ENCODE peak calls at places on chromosomes 4 and X, in six cellular contexts. D is astrocyte, V is MM.1S, O is body of pancreas, T is MG63, B is pancreas. K is an unnamed sample. For H3K36me3 and H3K27me3, the result is how much of the 10 kb centered on the place peaks cover.

GRCh38 chr4:142463195-142463594 is 382.9 kb downstream of the INPP4B start:
- DNase-seq in V (no peak), D (peak), T (no peak), B (no peak), O (no peak), K (no peak)

GRCh38 chr4:182192511-182193181 is 50.6 kb upstream of the TENM3 start:
- DNase-seq in O (no peak), V (no peak), D (peak), T (no peak), B (no peak), K (no peak)

GRCh38 chr4:11130195-11130975 is 298.3 kb downstream of the HS3ST1 start:
- DNase-seq in B (no peak), O (no peak), D (peak), T (peak), V (peak), K (no peak)

GRCh38 chrX:10952619-10953018 is 158.5 kb upstream of the HCCS start:
- DNase-seq in V (no peak), O (no peak), B (no peak), T (no peak), D (no peak), K (no peak)

GRCh38 chr4:8050555-8051206 is 107.9 kb downstream of the ABLIM2 start:
- DNase-seq in D (peak), B (peak), O (peak), T (no peak), V (no peak), K (no peak)

GRCh38 chrX:149487292-149487691 is 17.8 kb downstream of the IDS start:
- DNase-seq in O (no peak), D (no peak), B (no peak), T (no peak), V (no peak), K (no peak)

GRCh38 chrX:48493890-48494364 is 14.9 kb upstream of the PORCN start:
- DNase-seq in T (no peak), V (peak), O (peak), B (no peak), D (no peak), K (no peak)

GRCh38 chrX:43949669-43950068 is 23.5 kb downstream of the NDP start:
- DNase-seq in B (no peak), D (no peak), V (no peak), T (no peak), O (peak), K (no peak)

GRCh38 chrX:22135171-22135711 is 103.1 kb downstream of the PHEX start:
- DNase-seq in T (peak), V (peak), B (no peak), O (peak), D (peak), K (no peak)

GRCh38 chrX:10381218-10381617 is 224.4 kb downstream of the CLCN4 start:
- DNase-seq in V (no peak), T (no peak), B (no peak), D (no peak), O (no peak), K (no peak)

GRCh38 chr4:26204911-26205368 is 115.9 kb upstream of the RBPJ start:
- DNase-seq in B (peak), V (no peak), D (no peak), O (peak), T (peak), K (no peak)

GRCh38 chr4:3704669-3705068 is 61.5 kb upstream of the ADRA2C start:
- DNase-seq in D (no peak), V (no peak), T (no peak), O (no peak), B (no peak), K (no peak)

GRCh38 chr4:129167640-129168260 is 71.8 kb downstream of the C4orf33 start:
- DNase-seq in T (no peak), V (no peak), B (peak), D (no peak), O (peak), K (no peak)

GRCh38 chr4:114052227-114052626 is 72.8 kb upstream of the ARSJ start:
- DNase-seq in B (no peak), D (no peak), O (no peak), V (no peak), T (no peak), K (no peak)

GRCh38 chr4:76729460-76729859 is 168.5 kb downstream of the SOWAHB start:
- DNase-seq in T (no peak), V (no peak), O (no peak), D (no peak), B (no peak), K (no peak)

GRCh38 chrX:115260330-115260729 is 26.4 kb upstream of the LRCH2 start:
- DNase-seq in O (no peak), D (peak), T (no peak), B (no peak), V (no peak), K (no peak)

GRCh38 chrX:16524327-16524726 is 125.6 kb upstream of the S100G start:
- DNase-seq in V (no peak), D (no peak), T (no peak), O (no peak), B (no peak), K (no peak)

GRCh38 chrX:10636337-10636736 is 16.0 kb upstream of the MID1 start:
- DNase-seq in V (no peak), T (peak), B (no peak), D (no peak), O (peak), K (no peak)

GRCh38 chr4:53005808-53006207 is 143.7 kb downstream of the RASL11B start:
- DNase-seq in B (no peak), O (no peak), T (no peak), V (no peak), D (no peak), K (no peak)

GRCh38 chr4:123505077-123505456 is 108.5 kb downstream of the SPRY1 start:
- DNase-seq in B (no peak), O (peak), T (no peak), V (no peak), D (peak), K (no peak)

GRCh38 chrX:103791826-103792458 is 15.3 kb downstream of the PLP1 start:
- DNase-seq in D (peak), T (no peak), V (no peak), B (no peak), O (no peak), K (no peak)

GRCh38 chr4:129583868-129584267 is 487.9 kb downstream of the C4orf33 start:
- DNase-seq in B (no peak), D (no peak), V (no peak), O (peak), T (no peak), K (no peak)

GRCh38 chrX:107674480-107675364 is 46.4 kb downstream of the PRPS1 start:
- DNase-seq in O (peak), D (peak), T (no peak), B (no peak), V (peak), K (no peak)

GRCh38 chr4:93825551-93826216 is 2.9 kb upstream of the ATOH1 start:
- DNase-seq in T (no peak), O (no peak), D (no peak), B (no peak), V (no peak), K (no peak)

GRCh38 chr4:76363556-76364290 is 57.2 kb downstream of the STBD1 start:
- DNase-seq in B (no peak), D (peak), V (no peak), T (no peak), O (no peak), K (no peak)

GRCh38 chrX:40573763-40574162 is 7.0 kb upstream of the ATP6AP2 start:
- DNase-seq in D (no peak), B (no peak), T (no peak), O (peak), V (peak), K (no peak)

GRCh38 chr4:48380583-48381167 is 39.3 kb downstream of the SLAIN2 start:
- DNase-seq in O (no peak), T (no peak), B (no peak), D (no peak), V (no peak), K (no peak)

GRCh38 chrX:39115166-39115565 is 313.9 kb downstream of the MID1IP1 start:
- DNase-seq in T (no peak), D (no peak), O (no peak), V (no peak), B (no peak), K (no peak)

GRCh38 chr4:119025440-119025839 is 110.2 kb upstream of the MYOZ2 start:
- DNase-seq in B (no peak), O (peak), T (peak), D (peak), V (no peak), K (no peak)

GRCh38 chr4:182276214-182277109 is 33.3 kb downstream of the TENM3 start:
- DNase-seq in O (no peak), V (no peak), B (no peak), T (no peak), D (no peak), K (no peak)

GRCh38 chrX:13939741-13940597 is 89.7 kb downstream of the GEMIN8 start:
- DNase-seq in T (no peak), O (no peak), V (no peak), B (no peak), D (no peak), K (no peak)

GRCh38 chr4:163554870-163555465 is 60.5 kb downstream of the TMA16 start:
- DNase-seq in O (no peak), T (no peak), D (no peak), V (peak), B (no peak), K (no peak)

GRCh38 chrX:107729558-107730297 is 45.9 kb downstream of the TSC22D3 start:
- DNase-seq in B (no peak), O (peak), T (no peak), V (no peak), D (no peak), K (no peak)

GRCh38 chrX:96685205-96686099 is 810 bp downstream of the DIAPH2 start:
- DNase-seq in B (peak), T (peak), D (peak), V (peak), O (peak), K (no peak)

GRCh38 chr4:186948361-186949291 is 225.0 kb upstream of the FAT1 start:
- DNase-seq in O (peak), T (no peak), V (no peak), D (peak), B (peak), K (peak)

DNA sequence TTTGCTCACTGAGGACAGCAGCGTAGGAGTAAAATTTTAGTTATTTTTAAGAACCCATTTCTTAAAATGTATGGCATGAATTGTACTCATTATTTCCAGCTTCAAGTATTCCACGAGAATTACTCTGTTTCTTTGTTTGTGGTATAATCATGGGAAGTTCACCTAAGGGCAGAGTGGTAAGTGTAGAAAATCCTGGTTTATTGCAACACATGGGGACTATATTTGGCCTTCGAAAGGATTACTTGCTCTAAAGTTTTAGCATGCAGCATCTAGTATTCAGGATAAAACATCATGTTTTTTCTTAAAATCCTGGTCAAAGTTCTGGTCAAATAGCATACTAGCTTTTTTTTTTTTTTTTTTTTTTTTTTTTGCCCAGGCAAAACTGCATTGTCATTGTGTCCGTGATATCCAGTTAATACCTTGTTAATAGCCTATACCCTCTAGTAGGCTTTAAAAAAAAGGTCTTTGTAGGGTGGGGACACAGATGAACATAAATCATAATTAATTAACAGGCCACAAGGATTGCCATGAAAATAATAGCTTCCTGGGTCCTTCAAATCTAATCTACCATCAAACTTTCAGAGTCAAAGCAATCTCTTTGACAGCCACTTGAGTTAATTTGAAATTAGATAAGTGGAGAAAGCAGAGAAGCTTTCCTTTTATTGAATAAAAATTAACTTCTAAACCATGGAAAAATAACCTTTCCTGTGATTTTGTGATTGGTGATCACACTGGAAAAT is 44.6 kb upstream of the VEGFC start:
- DNase-seq in V (no peak), D (no peak), O (no peak), B (no peak), T (no peak), K (no peak)
- H3K36me3 ChIP-seq in V (under half), D (under half), O (under half), B (under half), T (under half), K (under half)

GRCh38 chr4:41881931-41882621 is 53.2 kb upstream of the TMEM33 start:
- DNase-seq in T (no peak), V (peak), O (no peak), B (no peak), D (no peak), K (no peak)

GRCh38 chr4:41880840-41881831 is 54.1 kb upstream of the TMEM33 start:
- DNase-seq in T (no peak), V (no peak), D (no peak), B (no peak), O (no peak), K (no peak)

GRCh38 chr4:41878991-41879491 is 56.2 kb upstream of the TMEM33 start:
- DNase-seq in D (no peak), B (no peak), V (no peak), O (no peak), T (no peak), K (no peak)

GRCh38 chr4:41879552-41879951 is 55.7 kb upstream of the TMEM33 start:
- DNase-seq in D (no peak), T (no peak), V (no peak), B (no peak), O (no peak), K (no peak)

DNA sequence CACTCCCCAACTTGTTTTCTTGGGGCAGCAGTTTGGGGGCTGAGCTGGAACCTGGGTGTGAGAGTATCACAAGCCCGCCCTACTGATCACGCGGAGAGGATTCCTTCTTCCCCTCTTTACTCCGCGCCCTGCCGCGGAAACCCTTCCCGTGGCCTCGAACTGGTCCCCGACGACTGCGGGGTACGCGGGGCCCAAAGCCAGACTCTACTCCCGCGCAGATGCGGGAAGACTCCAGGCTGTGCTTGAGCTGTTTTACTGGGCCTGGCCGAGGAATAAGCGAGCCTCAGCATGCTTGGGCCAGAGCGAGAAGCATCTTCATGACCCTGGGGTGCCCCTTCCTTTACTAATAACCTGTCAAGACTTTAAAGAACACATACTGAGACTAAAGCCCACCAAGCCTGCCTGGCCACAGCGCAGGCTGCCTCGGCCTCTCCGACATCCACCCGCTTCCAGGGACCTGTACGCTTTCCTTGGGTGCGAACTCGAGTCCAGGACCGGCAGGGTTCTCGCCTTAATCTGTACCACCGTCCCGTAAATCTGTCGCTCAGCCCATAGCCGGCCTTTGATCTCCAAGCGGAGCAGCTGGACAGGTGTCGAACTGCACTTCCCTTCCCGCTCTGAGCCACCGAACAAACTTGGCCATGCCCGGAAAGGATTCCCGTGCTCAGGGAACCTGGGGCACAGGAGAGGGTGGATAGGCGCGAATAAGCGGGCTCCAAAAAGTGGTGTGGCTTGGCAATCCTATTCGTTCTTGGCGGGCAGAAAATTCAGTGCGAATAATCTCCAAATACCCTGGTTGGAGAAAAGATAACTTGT is 55.0 kb upstream of the TMEM33 start:
- DNase-seq in D (no peak), T (no peak), B (no peak), V (no peak), O (no peak), K (no peak)
- H3K27me3 ChIP-seq in D (half or more), T (under half), B (under half), V (under half), O (under half), K (under half)

GRCh38 chr4:73142995-73143547 is 73.6 kb upstream of the COX18 start:
- DNase-seq in O (no peak), T (no peak), B (no peak), V (peak), D (no peak), K (no peak)
- H3K36me3 ChIP-seq in O (half or more), T (half or more), B (half or more), V (under half), D (half or more), K (under half)

GRCh38 chrX:74321191-74321590 is 17.2 kb downstream of the ZCCHC13 start:
- DNase-seq in V (no peak), T (no peak), B (no peak), D (no peak), O (no peak), K (no peak)

DNA sequence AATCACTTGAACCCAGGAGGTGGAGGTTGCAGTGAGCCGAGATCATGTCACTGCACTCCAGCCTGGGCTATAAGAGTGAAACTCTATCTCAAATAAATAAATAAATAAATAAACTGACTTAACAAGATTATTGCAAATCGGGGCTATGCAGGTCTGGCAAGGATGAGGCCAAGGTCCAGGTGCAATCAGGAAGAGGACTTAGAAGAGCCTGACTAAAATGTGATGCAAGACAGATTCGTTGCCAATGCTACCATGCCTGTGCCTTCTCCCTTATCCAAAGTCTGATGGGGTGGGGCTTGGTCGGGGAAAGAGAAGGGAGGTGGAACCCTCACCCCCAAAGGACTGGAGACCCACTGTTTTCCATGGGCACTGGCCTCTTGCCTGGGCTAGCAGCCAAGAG is 14.7 kb downstream of the ZCCHC13 start:
- DNase-seq in V (no peak), T (no peak), B (no peak), O (no peak), D (no peak), K (no peak)
- H3K27me3 ChIP-seq in V (under half), T (under half), B (under half), O (under half), D (under half), K (under half)

GRCh38 chr4:55407764-55408163 is 12.0 kb downstream of the TMEM165 start:
- DNase-seq in V (no peak), O (peak), T (no peak), D (no peak), B (no peak), K (no peak)
- H3K36me3 ChIP-seq in V (under half), O (under half), T (under half), D (under half), B (under half), K (under half)

DNA sequence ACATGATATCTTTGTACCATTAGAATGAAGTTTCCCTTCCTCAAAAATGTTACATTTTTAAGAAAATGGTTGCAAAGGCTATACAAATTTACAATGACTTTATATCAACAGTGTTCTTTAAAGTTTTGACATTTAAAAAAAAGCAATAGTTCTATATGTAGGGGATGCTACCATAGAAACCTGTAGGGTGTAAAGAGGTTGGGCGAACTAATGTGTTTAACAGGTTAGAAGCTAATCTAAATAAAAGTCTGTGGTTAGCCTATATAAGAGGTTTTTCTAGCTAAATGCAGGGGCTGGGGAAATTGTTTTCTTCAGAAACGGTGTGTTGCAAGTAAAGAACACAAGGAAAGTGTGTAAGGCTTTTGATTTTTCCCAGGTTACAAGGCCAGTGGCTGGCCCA is 73.3 kb downstream of the GBA3 start:
- DNase-seq in O (no peak), V (no peak), B (no peak), D (no peak), T (no peak), K (no peak)
- H3K27me3 ChIP-seq in O (under half), V (under half), B (under half), D (under half), T (under half), K (under half)

GRCh38 chr4:102610007-102610406 is 108.8 kb downstream of the NFKB1 start:
- DNase-seq in D (no peak), B (no peak), O (no peak), T (no peak), V (no peak), K (no peak)
- H3K36me3 ChIP-seq in D (under half), B (half or more), O (under half), T (under half), V (under half), K (under half)

GRCh38 chr4:178080312-178080711 is 638.1 kb upstream of the AGA start:
- DNase-seq in B (no peak), O (no peak), V (no peak), D (no peak), T (no peak), K (no peak)
- H3K27me3 ChIP-seq in B (under half), O (under half), V (under half), D (under half), T (under half), K (under half)

GRCh38 chr4:87649980-87650379 is at the start of gene DMP1:
- DNase-seq in D (no peak), B (no peak), O (no peak), T (no peak), V (no peak), K (no peak)

DNA sequence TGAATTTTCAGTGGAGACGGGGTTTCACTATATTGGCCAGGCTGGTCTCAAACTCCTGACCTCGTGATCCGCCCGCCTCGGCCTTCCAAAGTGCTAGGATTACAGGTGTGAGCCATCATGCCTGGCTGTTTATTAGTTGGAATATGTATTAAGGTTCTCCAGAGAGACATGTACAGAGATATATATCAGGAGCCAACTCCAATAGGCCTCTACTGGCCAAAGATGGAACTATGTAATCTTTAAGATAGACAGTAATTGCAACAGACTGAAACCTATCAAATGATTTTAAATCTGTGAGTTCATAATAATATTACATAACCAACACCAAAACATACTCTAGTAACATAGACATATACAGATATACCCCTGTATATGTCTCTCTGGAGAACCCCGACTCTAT is 5.8 kb upstream of the DMP1 start:
- DNase-seq in T (no peak), V (no peak), B (no peak), O (no peak), D (no peak), K (no peak)
- H3K36me3 ChIP-seq in T (under half), V (under half), B (under half), O (under half), D (under half), K (under half)

GRCh38 chrX:124917011-124917410 is 402.7 kb upstream of the TEX13C start:
- DNase-seq in T (no peak), O (no peak), V (no peak), B (no peak), D (no peak), K (no peak)
- H3K27me3 ChIP-seq in T (under half), O (under half), V (under half), B (under half), D (under half), K (under half)